ENCODE peak calls at places on chromosomes 7 and 10, in six cellular contexts. F is foreskin fibroblast, Q is GM12865, Z is AG10803, E is A549, G is GM23338. R is an unnamed sample.

GRCh38 chr10:9762966-9763656 is 1254.6 kb upstream of the CELF2 start:
- DNase-seq in E (no peak), F (peak), G (no peak), Q (no peak), Z (peak), R (peak)

GRCh38 chr10:47043928-47044544 is 132.8 kb downstream of the PTPN20 start:
- DNase-seq in F (no peak), E (no peak), Z (no peak), Q (no peak), G (no peak), R (no peak)

GRCh38 chr7:23893172-23893941 is 183.3 kb downstream of the STK31 start:
- DNase-seq in Z (peak), Q (no peak), G (no peak), E (peak), F (no peak), R (peak)

GRCh38 chr10:132913559-132914115 is 28.7 kb downstream of the CFAP46 start:
- DNase-seq in Q (no peak), Z (no peak), F (no peak), G (no peak), E (no peak), R (no peak)

GRCh38 chr10:45442670-45443069 is 68.7 kb downstream of the ALOX5 start:
- DNase-seq in E (no peak), F (no peak), Z (no peak), G (peak), Q (no peak), R (no peak)

GRCh38 chr7:42237891-42238531 is 1.0 kb upstream of the GLI3 start:
- DNase-seq in Z (peak), G (peak), Q (peak), F (peak), E (no peak), R (peak)

GRCh38 chr7:116630932-116631449 is 41.0 kb upstream of the MET start:
- DNase-seq in F (peak), E (peak), Q (peak), G (peak), Z (peak), R (peak)

GRCh38 chr10:42367532-42368230 is 270.7 kb downstream of the ZNF33B start:
- DNase-seq in G (peak), Q (no peak), F (peak), Z (peak), E (no peak), R (peak)

GRCh38 chr10:121362026-121362425 is 236.2 kb downstream of the FGFR2 start:
- DNase-seq in Q (peak), E (no peak), G (no peak), F (no peak), Z (no peak), R (no peak)

GRCh38 chr7:121099572-121099971 is 111.1 kb downstream of the CPED1 start:
- DNase-seq in E (no peak), Z (no peak), F (no peak), Q (peak), G (peak), R (no peak)

GRCh38 chr7:6643915-6644625 is 7.0 kb downstream of the ZNF316 start:
- DNase-seq in G (no peak), Q (no peak), Z (no peak), E (no peak), F (no peak), R (no peak)

GRCh38 chr7:19958309-19958896 is 185.0 kb upstream of the TMEM196 start:
- DNase-seq in G (no peak), E (peak), Z (peak), F (peak), Q (no peak), R (peak)

GRCh38 chr7:30789334-30789711 is 18.1 kb downstream of the MINDY4 start:
- DNase-seq in Z (peak), Q (no peak), G (no peak), F (peak), E (no peak), R (peak)

GRCh38 chr10:116106611-116107010 is 166.4 kb downstream of the GFRA1 start:
- DNase-seq in G (no peak), Z (no peak), Q (no peak), F (no peak), E (no peak), R (no peak)

GRCh38 chr10:122263971-122264370 is 7.1 kb upstream of the BTBD16 start:
- DNase-seq in G (no peak), E (peak), Q (no peak), Z (peak), F (peak), R (peak)

GRCh38 chr7:45417735-45418134 is 156.4 kb upstream of the ADCY1 start:
- DNase-seq in Q (no peak), G (no peak), Z (no peak), E (no peak), F (no peak), R (no peak)

GRCh38 chr10:35413985-35414861 is 77.9 kb downstream of the CCNY start:
- DNase-seq in Q (no peak), E (no peak), Z (no peak), F (no peak), G (no peak), R (peak)

GRCh38 chr10:121709674-121710073 is 111.4 kb upstream of the FGFR2 start:
- DNase-seq in Z (no peak), E (no peak), Q (no peak), F (no peak), G (no peak), R (peak)

GRCh38 chr7:139574618-139575337 is 51.3 kb downstream of the CLEC2L start:
- DNase-seq in G (no peak), Z (no peak), Q (no peak), E (no peak), F (no peak), R (no peak)

GRCh38 chr10:4758256-4758655 is 67.8 kb upstream of the AKR1E2 start:
- DNase-seq in Z (no peak), F (no peak), G (no peak), Q (no peak), E (no peak), R (peak)

GRCh38 chr10:60518745-60519144 is 129.1 kb upstream of the ANK3 start:
- DNase-seq in G (no peak), F (no peak), E (no peak), Q (no peak), Z (no peak), R (no peak)

GRCh38 chr7:77696057-77696642 is at the start of gene RSBN1L:
- DNase-seq in G (peak), E (peak), Z (peak), Q (peak), F (peak), R (peak)

GRCh38 chr7:40133561-40134427 is 628 bp downstream of the MPLKIP start:
- DNase-seq in G (peak), Q (peak), E (no peak), Z (peak), F (peak), R (peak)

GRCh38 chr10:74977913-74978847 is 133.3 kb upstream of the SAMD8 start:
- DNase-seq in Q (peak), E (no peak), F (no peak), Z (no peak), G (no peak), R (no peak)

GRCh38 chr7:151251926-151252835 is 3.7 kb upstream of the SMARCD3 start:
- DNase-seq in Z (peak), G (peak), E (peak), Q (no peak), F (peak), R (peak)

GRCh38 chr10:80581469-80581835 is 43.8 kb downstream of the SH2D4B start:
- DNase-seq in G (no peak), F (no peak), Z (no peak), Q (no peak), E (no peak), R (no peak)

GRCh38 chr10:84352251-84352842 is 24.0 kb downstream of the CCSER2 start:
- DNase-seq in Q (peak), Z (peak), E (peak), G (peak), F (peak), R (peak)

GRCh38 chr10:73110345-73110849 is at the start of gene NUDT13:
- DNase-seq in F (peak), Q (peak), E (peak), Z (peak), G (peak), R (peak)

GRCh38 chr10:75407716-75408511 is 6.3 kb upstream of the ZNF503 start:
- DNase-seq in E (no peak), G (peak), F (peak), Q (no peak), Z (peak), R (peak)

GRCh38 chr7:157537056-157537455 is 200.3 kb downstream of the DNAJB6 start:
- DNase-seq in G (no peak), F (no peak), Z (no peak), E (no peak), Q (no peak), R (no peak)

GRCh38 chr10:127175357-127176110 is 20.9 kb downstream of the INSYN2A start:
- DNase-seq in G (no peak), E (no peak), Q (no peak), Z (no peak), F (no peak), R (no peak)

GRCh38 chr7:29190349-29191045 is 4.1 kb upstream of the CHN2 start:
- DNase-seq in F (no peak), Z (no peak), G (no peak), Q (no peak), E (peak), R (no peak)

GRCh38 chr10:58641708-58642107 is 129.0 kb downstream of the BICC1 start:
- DNase-seq in G (peak), E (no peak), Q (no peak), Z (peak), F (peak), R (peak)

GRCh38 chr7:80614911-80615310 is 23.5 kb upstream of the CD36 start:
- DNase-seq in F (peak), E (peak), G (no peak), Q (no peak), Z (peak), R (peak)

GRCh38 chr10:93542358-93542791 is 24.1 kb upstream of the FFAR4 start:
- DNase-seq in Q (no peak), G (no peak), E (peak), F (peak), Z (peak), R (peak)

GRCh38 chr10:43842072-43842471 is 193.4 kb upstream of the ZNF32 start:
- DNase-seq in F (no peak), E (no peak), Z (no peak), G (no peak), Q (no peak), R (no peak)

GRCh38 chr7:2564970-2565546 is 6.3 kb downstream of the IQCE start:
- DNase-seq in E (no peak), Z (no peak), Q (no peak), G (no peak), F (no peak), R (no peak)

GRCh38 chr7:79199266-79199665 is 254.2 kb downstream of the MAGI2 start:
- DNase-seq in F (peak), Z (no peak), Q (no peak), E (no peak), G (no peak), R (peak)

DNA sequence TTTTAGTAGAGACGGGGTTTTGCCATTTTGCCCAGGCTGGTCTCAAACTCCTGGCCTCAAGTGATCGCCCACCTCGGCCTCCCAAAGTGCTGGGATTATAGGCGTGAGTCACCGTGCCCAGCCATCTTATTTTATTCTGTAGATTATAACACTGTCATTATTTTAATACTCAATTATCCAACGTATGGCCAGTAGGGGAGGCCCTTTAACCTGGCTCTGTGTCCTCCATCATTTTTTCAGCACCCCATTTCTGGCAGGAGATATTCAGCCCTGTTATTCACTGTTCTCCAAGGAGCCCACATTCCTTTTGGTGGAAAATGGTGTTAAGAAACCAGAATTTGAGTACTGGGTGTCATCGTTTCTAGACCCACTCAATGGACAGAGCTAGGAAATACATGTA is 31.5 kb downstream of the PDSS1 start:
- DNase-seq in Z (no peak), F (no peak), Q (no peak), G (no peak), E (no peak), R (no peak)
- TF ChIP-seq CTCF in Z (no peak), F (no peak), Q (peak), G (peak), E (no peak), R (no peak)

DNA sequence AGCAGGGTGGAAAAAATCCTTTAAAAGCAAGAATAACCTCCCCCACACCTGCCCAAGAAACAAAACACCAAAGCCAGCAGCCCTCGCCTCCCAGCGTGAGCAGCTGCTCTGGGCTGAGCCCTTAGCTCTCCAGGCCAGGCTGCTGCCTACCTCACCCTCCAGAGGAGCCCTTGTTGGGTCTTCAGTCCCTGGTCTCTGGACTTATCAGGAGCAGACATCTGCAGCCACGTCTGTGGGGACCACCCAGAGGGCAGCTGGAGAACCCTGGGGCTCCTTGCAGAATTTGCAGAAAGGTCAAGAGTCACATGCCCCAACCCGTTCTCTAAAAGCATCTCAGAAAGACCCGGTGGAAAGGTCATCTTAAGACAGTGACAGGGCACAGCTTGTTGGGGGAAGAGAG is 425.8 kb upstream of the NFE2L3 start:
- DNase-seq in G (peak), Q (no peak), Z (no peak), F (no peak), E (no peak), R (no peak)
- H3K4me3 ChIP-seq in G (no peak), Q (no peak), Z (no peak), F (no peak), E (no peak), R (no peak)

GRCh38 chr10:30042820-30043219 is 16.6 kb downstream of the JCAD start:
- DNase-seq in E (no peak), F (no peak), G (no peak), Z (no peak), Q (no peak), R (no peak)
- TF ChIP-seq CTCF in E (no peak), F (no peak), G (no peak), Z (no peak), Q (no peak), R (no peak)

GRCh38 chr7:135759537-135759936 is 10.9 kb upstream of the FAM180A start:
- DNase-seq in G (no peak), E (no peak), Q (no peak), Z (no peak), F (no peak), R (no peak)

GRCh38 chr7:135756191-135756590 is 7.6 kb upstream of the FAM180A start:
- DNase-seq in F (no peak), Z (no peak), Q (no peak), E (no peak), G (no peak), R (no peak)

GRCh38 chr7:135758531-135758932 is 9.9 kb upstream of the FAM180A start:
- DNase-seq in E (no peak), Q (no peak), Z (peak), G (peak), F (no peak), R (peak)

GRCh38 chr7:135755351-135755753 is 6.7 kb upstream of the FAM180A start:
- DNase-seq in Q (no peak), G (no peak), F (no peak), E (no peak), Z (no peak), R (no peak)

GRCh38 chr7:135757719-135758411 is 9.3 kb upstream of the FAM180A start:
- DNase-seq in Z (peak), G (no peak), Q (no peak), E (no peak), F (peak), R (peak)
- H3K4me3 ChIP-seq in Z (peak), G (no peak), Q (no peak), E (no peak), F (no peak), R (peak)

DNA sequence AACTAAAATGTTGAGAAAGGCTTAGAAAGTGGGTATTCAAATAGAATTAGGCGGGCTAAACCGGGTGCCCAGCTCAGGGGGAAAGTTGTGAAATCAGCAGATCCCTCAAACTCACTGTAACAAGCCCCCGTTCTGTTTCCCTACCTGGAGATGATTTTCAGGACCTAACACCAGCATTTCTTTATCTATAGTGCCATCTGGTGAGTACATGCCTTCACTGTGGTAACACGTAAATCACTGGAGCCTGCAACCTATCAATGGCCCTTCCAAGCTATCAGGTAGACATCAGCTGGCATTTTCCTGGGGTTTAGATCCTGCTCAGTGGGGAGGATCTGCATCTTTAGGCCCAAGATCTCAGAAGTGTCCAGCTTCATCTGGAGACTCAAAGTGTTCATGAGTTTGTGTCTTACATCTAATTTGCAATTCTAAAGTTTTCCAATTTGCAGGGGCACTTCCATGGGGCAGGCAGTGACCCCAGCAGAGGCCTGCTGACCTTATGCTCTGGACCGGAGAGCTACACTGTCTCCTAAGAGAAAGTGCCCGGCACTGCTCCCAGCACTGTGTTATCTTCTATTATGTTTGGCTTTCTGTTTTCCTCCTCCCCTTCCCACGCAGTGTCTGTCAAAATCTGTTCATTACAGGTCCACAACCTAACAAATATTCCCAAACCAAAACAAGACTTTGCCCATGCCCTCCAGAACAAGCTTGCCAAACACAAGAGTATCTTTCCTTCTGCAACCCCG is 132.5 kb downstream of the LSM5 start:
- DNase-seq in Z (no peak), Q (peak), G (peak), E (peak), F (no peak), R (no peak)
- TF ChIP-seq CTCF in Z (no peak), Q (peak), G (peak), E (peak), F (no peak), R (no peak)

GRCh38 chr10:123890246-123890645 is 1.4 kb downstream of the CPXM2 start:
- DNase-seq in F (no peak), G (no peak), E (no peak), Z (peak), Q (no peak), R (no peak)

GRCh38 chr10:123893651-123894050 is 2.0 kb upstream of the CPXM2 start:
- DNase-seq in Z (no peak), G (no peak), E (no peak), F (no peak), Q (no peak), R (no peak)

GRCh38 chr10:123890761-123891146 is 853 bp downstream of the CPXM2 start:
- DNase-seq in F (no peak), Z (peak), Q (no peak), G (no peak), E (no peak), R (no peak)

GRCh38 chr10:123889821-123890220 is 1.8 kb downstream of the CPXM2 start:
- DNase-seq in E (no peak), Z (no peak), Q (no peak), F (no peak), G (no peak), R (no peak)

GRCh38 chr10:123891147-123892011 is at the start of gene CPXM2:
- DNase-seq in F (no peak), E (no peak), Q (no peak), Z (peak), G (peak), R (no peak)
- H3K4me3 ChIP-seq in F (peak), E (no peak), Q (no peak), Z (peak), G (peak), R (no peak)

GRCh38 chr10:104777086-104777799 is 136.2 kb downstream of the SORCS3 start:
- DNase-seq in G (peak), Q (peak), F (no peak), Z (no peak), E (no peak), R (no peak)
- TF ChIP-seq CTCF in G (peak), Q (no peak), F (no peak), Z (no peak), E (no peak), R (no peak)

GRCh38 chr7:95395755-95396135 is 430 bp downstream of the PON3 start:
- DNase-seq in E (no peak), Z (no peak), F (no peak), G (peak), Q (no peak), R (no peak)
- H3K4me3 ChIP-seq in E (peak), Z (no peak), F (no peak), G (peak), Q (no peak), R (no peak)

GRCh38 chr10:14681305-14681704 is 93.4 kb downstream of the FAM107B start:
- DNase-seq in F (no peak), Q (no peak), E (no peak), G (no peak), Z (no peak), R (no peak)
- TF ChIP-seq CTCF in F (no peak), Q (no peak), E (no peak), G (no peak), Z (no peak), R (no peak)

R was measured in fibroblast of mammary gland.